ENCODE peak calls at places on chromosomes 1 and 21, in ten cellular contexts. M, E, C, U, I, Q, Y, J, N and B are unnamed samples.

GRCh38 chr1:210098376-210098775 is 134.2 kb upstream of the SERTAD4 start:
- DNase-seq in Q (no peak), Y (no peak), J (no peak), M (no peak), I (no peak), E (no peak), N (no peak), C (no peak), U (no peak), B (no peak)

GRCh38 chr1:53326598-53327182 is 1.2 kb downstream of the LRP8 start:
- DNase-seq in J (no peak), Q (no peak), C (peak; percentile 83), N (no peak), U (no peak), M (no peak), Y (no peak), E (no peak), I (no peak), B (no peak)

GRCh38 chr1:240484804-240485441 is 127.0 kb downstream of the GREM2 start:
- DNase-seq in C (no peak), Y (no peak), J (no peak), U (no peak), I (no peak), N (no peak), M (no peak), Q (no peak), E (no peak), B (no peak)

GRCh38 chr1:165896277-165896676 is 68.9 kb downstream of the UCK2 start:
- DNase-seq in U (no peak), N (peak; percentile 69), M (no peak), I (no peak), Y (no peak), J (no peak), E (no peak), C (peak; percentile 71), Q (peak; percentile 84), B (peak; percentile 80)

GRCh38 chr1:200134116-200134515 is 106.6 kb downstream of the NR5A2 start:
- DNase-seq in C (no peak), U (no peak), J (no peak), Y (no peak), Q (no peak), M (no peak), I (no peak), E (no peak), N (no peak), B (no peak)

GRCh38 chr1:96698332-96698983 is 23.1 kb upstream of the PTBP2 start:
- DNase-seq in Y (no peak), I (peak; percentile 12), N (no peak), C (no peak), M (no peak), U (no peak), Q (no peak), E (no peak), J (no peak), B (no peak)

GRCh38 chr21:14850394-14850793 is 214.4 kb downstream of the NRIP1 start:
- DNase-seq in I (no peak), Q (no peak), M (no peak), C (no peak), E (no peak), J (no peak), U (no peak), N (no peak), Y (no peak), B (no peak)

GRCh38 chr1:223443397-223443796 is 50.2 kb downstream of the CCDC185 start:
- DNase-seq in C (no peak), U (no peak), J (no peak), Y (no peak), E (no peak), Q (no peak), N (no peak), M (no peak), I (no peak), B (no peak)

GRCh38 chr1:79737193-79737592 is 730.7 kb upstream of the ADGRL4 start:
- DNase-seq in Y (no peak), M (no peak), C (no peak), N (no peak), J (no peak), E (no peak), I (no peak), U (no peak), Q (no peak), B (no peak)

GRCh38 chr1:85230305-85230977 is 29.0 kb downstream of the C1orf52 start:
- DNase-seq in J (no peak), Q (no peak), E (peak; percentile 29), U (no peak), M (no peak), C (no peak), Y (no peak), N (no peak), I (no peak), B (peak; percentile 19)
- TF ChIP-seq CTCF in J (peak; percentile 37), Q (peak; percentile 32), E (peak; percentile 55), U (peak; percentile 27), M (no peak), C (peak; percentile 19), Y (no peak), N (no peak), I (peak; percentile 26), B (peak; percentile 56)

GRCh38 chr1:2042830-2043773 is 7.1 kb upstream of the PRKCZ start:
- DNase-seq in N (no peak), E (no peak), M (no peak), C (no peak), J (no peak), U (no peak), I (no peak), Q (no peak), Y (no peak), B (no peak)
- TF ChIP-seq CTCF in N (no peak), E (peak; percentile 10), M (no peak), C (no peak), J (peak; percentile 14), U (no peak), I (no peak), Q (no peak), Y (no peak), B (peak; percentile 6)

GRCh38 chr1:62391369-62391971 is 45.4 kb upstream of the USP1 start:
- DNase-seq in I (no peak), Q (no peak), U (no peak), E (peak; percentile 26), J (peak; percentile 36), C (no peak), Y (peak; percentile 30), M (no peak), N (no peak), B (peak; percentile 67)
- TF ChIP-seq CTCF in I (peak; percentile 22), Q (peak; percentile 46), U (no peak), E (peak; percentile 94), J (peak; percentile 67), C (peak; percentile 14), Y (peak; percentile 38), M (no peak), N (peak; percentile 14), B (peak; percentile 78)

GRCh38 chr1:160519542-160520435 is 3.3 kb downstream of the SLAMF6 start:
- DNase-seq in C (no peak), U (no peak), E (no peak), J (no peak), Y (no peak), N (no peak), Q (no peak), I (no peak), M (no peak), B (no peak)
- TF ChIP-seq CTCF in C (no peak), U (peak; percentile 15), E (peak; percentile 45), J (peak; percentile 26), Y (no peak), N (no peak), Q (no peak), I (no peak), M (no peak), B (no peak)

GRCh38 chr1:119324198-119324597 is 44.4 kb upstream of the HAO2 start:
- DNase-seq in I (no peak), N (no peak), M (no peak), J (no peak), Q (no peak), E (no peak), C (no peak), Y (no peak), U (no peak), B (no peak)
- TF ChIP-seq CTCF in I (no peak), N (no peak), M (no peak), J (no peak), Q (no peak), E (no peak), C (no peak), Y (no peak), U (no peak), B (no peak)

GRCh38 chr1:115545791-115546733 is 95.7 kb upstream of the VANGL1 start:
- DNase-seq in N (peak; percentile 24), J (peak; percentile 13), C (no peak), I (no peak), Y (peak; percentile 14), Q (peak; percentile 85), M (no peak), U (no peak), E (peak; percentile 76), B (peak; percentile 62)
- TF ChIP-seq CTCF in N (peak; percentile 48), J (peak; percentile 57), C (peak; percentile 53), I (peak; percentile 66), Y (peak; percentile 28), Q (peak; percentile 82), M (peak; percentile 28), U (no peak), E (peak; percentile 80), B (peak; percentile 89)